ENCODE peak calls at places on chromosome X, in ten cellular contexts. P is brain microvascular endothelial cell, S is Caco-2, B is neuronal stem cell, A is left lung, W is psoas muscle, F is ascending aorta, R is SJCRH30, K is cardiac muscle cell, Y is BE2C. E is an unnamed sample.

GRCh38 chrX:51743179-51743957 is at the start of gene GSPT2:
- DNase-seq in K (peak; percentile 82), P (peak; percentile 46), A (peak; percentile 70), R (peak; percentile 74), W (peak; percentile 74), S (peak; percentile 64), Y (peak; percentile 64), F (peak; percentile 72), B (peak; percentile 9), E (peak; percentile 72)

GRCh38 chrX:154892263-154892662 is 6.1 kb downstream of the F8A1 start:
- DNase-seq in K (no peak), S (no peak), W (no peak), P (no peak), B (no peak), R (no peak), Y (no peak), F (no peak), A (no peak), E (no peak)

GRCh38 chrX:119698835-119699234 is 5.9 kb upstream of the SEPTIN6 start:
- DNase-seq in R (peak; percentile 84), B (no peak), A (no peak), F (no peak), K (peak; percentile 79), Y (peak; percentile 31), P (peak; percentile 40), S (peak; percentile 46), W (no peak), E (no peak)

GRCh38 chrX:10617186-10617963 is 3.0 kb downstream of the MID1 start:
- DNase-seq in A (no peak), K (no peak), F (no peak), B (no peak), R (peak; percentile 74), W (no peak), Y (no peak), P (no peak), S (no peak), E (no peak)

GRCh38 chrX:122582280-122582679 is 601.8 kb upstream of the GRIA3 start:
- DNase-seq in R (no peak), W (no peak), P (no peak), Y (no peak), F (no peak), S (no peak), B (no peak), K (no peak), A (no peak), E (no peak)

GRCh38 chrX:10280061-10280460 is 123.3 kb downstream of the CLCN4 start:
- DNase-seq in R (no peak), K (no peak), B (no peak), A (no peak), P (no peak), W (no peak), F (no peak), S (no peak), Y (peak; percentile 24), E (no peak)

GRCh38 chrX:71667328-71668247 is at the start of gene LOC101059915:
- DNase-seq in P (no peak), Y (no peak), B (no peak), W (peak; percentile 29), R (no peak), F (no peak), A (no peak), K (no peak), S (no peak), E (no peak)

GRCh38 chrX:131331152-131331551 is 42.0 kb upstream of the IGSF1 start:
- DNase-seq in B (no peak), Y (no peak), R (no peak), W (no peak), K (no peak), P (no peak), A (no peak), S (no peak), F (no peak), E (no peak)

GRCh38 chrX:123184199-123184857 is at the start of gene GRIA3:
- DNase-seq in R (no peak), A (no peak), S (no peak), Y (no peak), P (no peak), F (no peak), W (no peak), B (peak; percentile 17), K (no peak), E (no peak)

GRCh38 chrX:115190636-115191489 is 1.7 kb downstream of the RBMXL3 start:
- DNase-seq in A (no peak), B (no peak), K (no peak), S (no peak), P (no peak), Y (no peak), F (no peak), W (peak; percentile 39), R (no peak), E (no peak)

GRCh38 chrX:121365572-121366161 is 318.3 kb downstream of the GLUD2 start:
- DNase-seq in A (no peak), F (no peak), Y (no peak), W (no peak), R (no peak), S (peak; percentile 31), B (no peak), P (no peak), K (no peak), E (no peak)

GRCh38 chrX:153828723-153829548 is 1.4 kb downstream of the PDZD4 start:
- DNase-seq in W (no peak), Y (peak; percentile 38), B (peak; percentile 32), P (no peak), R (peak; percentile 34), S (no peak), A (no peak), K (peak; percentile 15), F (no peak), E (no peak)

GRCh38 chrX:131779313-131779712 is 235.4 kb downstream of the OR13H1 start:
- DNase-seq in Y (no peak), B (no peak), F (no peak), R (no peak), K (no peak), A (no peak), P (no peak), W (no peak), S (no peak), E (no peak)

GRCh38 chrX:119488749-119489148 is 20.5 kb downstream of the SLC25A5 start:
- DNase-seq in P (peak; percentile 41), S (peak; percentile 53), B (no peak), R (peak; percentile 81), Y (peak; percentile 61), K (peak; percentile 65), F (peak; percentile 80), W (no peak), A (no peak), E (peak; percentile 47)

GRCh38 chrX:9538544-9539045 is 73.7 kb downstream of the TBL1X start:
- DNase-seq in R (peak; percentile 88), B (no peak), K (peak; percentile 44), W (no peak), F (no peak), S (peak; percentile 35), P (no peak), A (no peak), Y (peak; percentile 81), E (no peak)

GRCh38 chrX:106906361-106906760 is 3.2 kb upstream of the RIPPLY1 start:
- DNase-seq in P (no peak), Y (no peak), A (no peak), K (peak; percentile 23), B (no peak), W (no peak), S (no peak), R (peak; percentile 11), F (no peak), E (no peak)

GRCh38 chrX:112874140-112874539 is 33.5 kb upstream of the AMOT start:
- DNase-seq in K (peak; percentile 18), P (no peak), A (no peak), B (no peak), W (no peak), F (no peak), S (no peak), R (no peak), Y (no peak), E (no peak)
- H3K27me3 ChIP-seq in K (no peaks in the 10 kb centered on the region), P (no peaks in the 10 kb centered on the region), A (no peaks in the 10 kb centered on the region), B (no peaks in the 10 kb centered on the region), W (no peaks in the 10 kb centered on the region), F (no peaks in the 10 kb centered on the region), S (no peaks in the 10 kb centered on the region), R (peaks cover 6% of the 10 kb centered on the region), Y (no peaks in the 10 kb centered on the region), E (no peaks in the 10 kb centered on the region)

GRCh38 chrX:12824944-12825343 is 33.7 kb downstream of the PRPS2 start:
- DNase-seq in A (no peak), W (no peak), S (peak; percentile 46), K (no peak), R (no peak), Y (no peak), B (no peak), P (no peak), F (no peak), E (no peak)

GRCh38 chrX:12820737-12821136 is 29.5 kb downstream of the PRPS2 start:
- DNase-seq in Y (no peak), K (no peak), F (no peak), S (no peak), A (no peak), W (no peak), P (no peak), R (no peak), B (no peak), E (no peak)

DNA sequence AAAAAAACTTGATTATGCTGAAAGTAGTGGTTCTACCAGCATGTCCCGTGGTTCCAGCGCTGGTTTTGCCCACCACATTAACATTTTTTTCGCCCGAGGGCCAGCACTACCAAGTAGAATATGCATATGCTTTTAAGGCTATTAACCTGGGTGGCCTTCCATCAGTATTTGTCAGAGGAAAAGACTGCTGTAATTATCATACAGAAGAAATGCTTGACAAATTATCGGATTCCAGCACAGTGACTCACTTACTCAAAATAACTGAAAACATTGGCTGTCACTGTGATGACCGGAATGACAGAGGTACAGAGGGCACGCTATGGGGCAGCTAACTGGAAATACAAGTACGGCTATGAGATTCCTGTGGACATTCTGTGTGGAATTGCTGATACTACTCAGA is 34.6 kb downstream of the PRPS2 start:
- DNase-seq in B (no peak), K (no peak), A (no peak), R (no peak), S (peak; percentile 54), F (no peak), W (no peak), P (peak; percentile 39), Y (no peak), E (no peak)
- H3K27me3 ChIP-seq in B (no peaks in the 10 kb centered on the region), K (no peaks in the 10 kb centered on the region), A (no peaks in the 10 kb centered on the region), R (no peaks in the 10 kb centered on the region), S (no peaks in the 10 kb centered on the region), F (no peaks in the 10 kb centered on the region), W (no peaks in the 10 kb centered on the region), P (no peaks in the 10 kb centered on the region), Y (no peaks in the 10 kb centered on the region), E (no peaks in the 10 kb centered on the region)

GRCh38 chrX:110448459-110448858 is 89.8 kb downstream of the RTL9 start:
- DNase-seq in P (no peak), F (no peak), W (no peak), B (no peak), R (peak; percentile 74), K (no peak), Y (no peak), A (no peak), S (no peak), E (no peak)
- H3K27me3 ChIP-seq in P (peaks cover 9% of the 10 kb centered on the region), F (no peaks in the 10 kb centered on the region), W (no peaks in the 10 kb centered on the region), B (no peaks in the 10 kb centered on the region), R (no peaks in the 10 kb centered on the region), K (peaks cover 44% of the 10 kb centered on the region), Y (no peaks in the 10 kb centered on the region), A (no peaks in the 10 kb centered on the region), S (no peaks in the 10 kb centered on the region), E (no peaks in the 10 kb centered on the region)

DNA sequence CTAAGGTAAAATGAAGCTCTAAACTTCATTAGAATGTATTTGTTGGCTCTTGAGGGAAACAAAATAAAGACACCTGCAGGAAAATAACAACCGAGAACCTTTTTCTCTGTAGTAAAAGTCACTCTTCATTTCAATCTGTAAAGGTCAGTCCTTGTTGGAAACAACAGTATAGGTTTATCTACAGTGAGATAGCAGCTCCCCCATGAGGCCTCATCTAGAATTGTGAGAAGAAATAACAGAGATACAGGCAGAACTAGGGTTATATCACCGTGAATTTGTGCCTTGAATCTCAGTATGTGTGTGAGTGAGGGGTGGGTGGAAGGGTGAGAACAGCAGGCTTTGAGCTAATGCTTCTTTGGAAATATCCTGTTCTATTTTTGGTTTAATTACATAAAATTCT is 107.8 kb upstream of the FMR1 start:
- DNase-seq in K (no peak), P (no peak), F (no peak), R (peak; percentile 50), S (no peak), W (no peak), B (peak; percentile 3), Y (no peak), A (no peak), E (no peak)
- H3K27me3 ChIP-seq in K (no peaks in the 10 kb centered on the region), P (no peaks in the 10 kb centered on the region), F (no peaks in the 10 kb centered on the region), R (no peaks in the 10 kb centered on the region), S (no peaks in the 10 kb centered on the region), W (no peaks in the 10 kb centered on the region), B (no peaks in the 10 kb centered on the region), Y (no peaks in the 10 kb centered on the region), A (no peaks in the 10 kb centered on the region), E (no peaks in the 10 kb centered on the region)